ENCODE peak calls at places on chromosomes 12 and 14, in five cellular contexts. L, J, T, H and Z are unnamed samples.

GRCh38 chr14:33629721-33630287 is 321.1 kb downstream of the EGLN3 start:
- DNase-seq in L (no peak), J (no peak), T (no peak), H (no peak), Z (no peak)

GRCh38 chr12:55017421-55017820 is 2.4 kb upstream of the NEUROD4 start:
- DNase-seq in L (no peak), J (no peak), T (no peak), H (no peak), Z (no peak)

GRCh38 chr14:65229431-65230286 is 127.3 kb upstream of the MAX start:
- DNase-seq in L (peak; percentile 57), J (no peak), T (peak; percentile 54), H (peak; percentile 27), Z (peak; percentile 43)

GRCh38 chr14:75549169-75549568 is 26.9 kb downstream of the BATF start:
- DNase-seq in L (peak; percentile 74), J (no peak), T (no peak), H (no peak), Z (no peak)

GRCh38 chr12:57343703-57344378 is 87.0 kb downstream of the R3HDM2 start:
- DNase-seq in L (peak; percentile 50), J (no peak), T (no peak), H (no peak), Z (no peak)

GRCh38 chr12:119262388-119262787 is 72.1 kb upstream of the CCDC60 start:
- DNase-seq in L (no peak), J (no peak), T (no peak), H (no peak), Z (no peak)

GRCh38 chr12:108782971-108783370 is 51.7 kb upstream of the CORO1C start:
- DNase-seq in L (no peak), J (no peak), T (no peak), H (no peak), Z (no peak)

GRCh38 chr14:52111583-52111982 is 42.7 kb upstream of the NID2 start:
- DNase-seq in L (no peak), J (peak; percentile 84), T (peak; percentile 45), H (no peak), Z (peak; percentile 75)

GRCh38 chr12:64544796-64545382 is 65.4 kb upstream of the RASSF3 start:
- DNase-seq in L (no peak), J (no peak), T (no peak), H (no peak), Z (no peak)

GRCh38 chr12:117998719-117999118 is 17.8 kb upstream of the RFC5 start:
- DNase-seq in L (no peak), J (no peak), T (no peak), H (no peak), Z (no peak)

GRCh38 chr14:32426596-32427408 is 97.7 kb downstream of the AKAP6 start:
- DNase-seq in L (no peak), J (peak; percentile 28), T (no peak), H (no peak), Z (no peak)

GRCh38 chr12:85156569-85156968 is 120.4 kb downstream of the LRRIQ1 start:
- DNase-seq in L (no peak), J (no peak), T (no peak), H (no peak), Z (no peak)

GRCh38 chr12:13250416-13250815 is 53.9 kb downstream of the EMP1 start:
- DNase-seq in L (no peak), J (peak; percentile 92), T (peak; percentile 29), H (no peak), Z (peak; percentile 55)

GRCh38 chr14:98952595-98953325 is 319.2 kb downstream of the BCL11B start:
- DNase-seq in L (no peak), J (peak; percentile 83), T (peak; percentile 70), H (no peak), Z (peak; percentile 16)

GRCh38 chr14:22070119-22070982 is 396.7 kb upstream of the OR4E1 start:
- DNase-seq in L (peak; percentile 35), J (peak; percentile 12), T (no peak), H (peak; percentile 46), Z (peak; percentile 4)

GRCh38 chr14:90968025-90968424 is 92.4 kb downstream of the RPS6KA5 start:
- DNase-seq in L (no peak), J (no peak), T (no peak), H (no peak), Z (peak; percentile 53)

GRCh38 chr12:85424581-85425348 is 144.7 kb downstream of the ALX1 start:
- DNase-seq in L (peak; percentile 55), J (peak; percentile 47), T (peak; percentile 24), H (no peak), Z (peak; percentile 50)

GRCh38 chr14:54890794-54891193 is 11.8 kb downstream of the GCH1 start:
- DNase-seq in L (peak; percentile 74), J (no peak), T (no peak), H (no peak), Z (no peak)

GRCh38 chr12:16148938-16149337 is 128.5 kb downstream of the SLC15A5 start:
- DNase-seq in L (no peak), J (no peak), T (no peak), H (no peak), Z (no peak)

GRCh38 chr14:39241637-39242036 is 7.9 kb downstream of the MIA2 start:
- DNase-seq in L (no peak), J (no peak), T (no peak), H (no peak), Z (no peak)

DNA sequence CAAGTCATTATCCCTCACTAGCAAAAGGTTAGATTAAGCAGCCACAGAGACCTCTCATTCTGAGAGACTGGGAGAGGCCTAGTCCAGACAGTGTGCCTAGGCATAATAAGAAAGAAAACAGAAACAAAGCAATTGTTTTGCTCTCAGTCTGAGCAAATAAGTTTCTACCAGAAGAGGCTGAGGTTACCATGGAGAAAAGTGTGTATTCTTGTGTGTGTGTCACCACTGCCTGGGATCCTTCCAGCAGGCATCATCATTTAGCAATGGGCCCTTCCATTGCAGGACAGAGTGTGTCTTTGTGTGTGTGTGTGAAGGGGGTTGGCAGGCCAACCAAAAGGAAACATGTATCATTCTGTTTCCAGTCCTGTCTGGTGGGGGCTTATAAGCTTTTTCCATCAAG is 3.7 kb downstream of the EFS start:
- DNase-seq in L (peak; percentile 16), J (peak; percentile 15), T (peak; percentile 54), H (no peak), Z (peak; percentile 46)
- H3K4me3 ChIP-seq in L (no peak overlapping the region), J (no peak overlapping the region), T (no peak overlapping the region), H (no peak overlapping the region), Z (no peak overlapping the region)

GRCh38 chr12:76275511-76276093 is 72.6 kb downstream of the BBS10 start:
- DNase-seq in L (no peak), J (no peak), T (no peak), H (no peak), Z (no peak)

GRCh38 chr12:76274699-76275098 is 73.5 kb downstream of the BBS10 start:
- DNase-seq in L (no peak), J (peak; percentile 52), T (peak; percentile 81), H (no peak), Z (no peak)

GRCh38 chr12:76272292-76272691 is 75.9 kb downstream of the BBS10 start:
- DNase-seq in L (no peak), J (no peak), T (no peak), H (no peak), Z (no peak)

GRCh38 chr12:76277480-76277879 is 70.7 kb downstream of the BBS10 start:
- DNase-seq in L (no peak), J (peak; percentile 41), T (peak; percentile 87), H (no peak), Z (peak; percentile 74)

DNA sequence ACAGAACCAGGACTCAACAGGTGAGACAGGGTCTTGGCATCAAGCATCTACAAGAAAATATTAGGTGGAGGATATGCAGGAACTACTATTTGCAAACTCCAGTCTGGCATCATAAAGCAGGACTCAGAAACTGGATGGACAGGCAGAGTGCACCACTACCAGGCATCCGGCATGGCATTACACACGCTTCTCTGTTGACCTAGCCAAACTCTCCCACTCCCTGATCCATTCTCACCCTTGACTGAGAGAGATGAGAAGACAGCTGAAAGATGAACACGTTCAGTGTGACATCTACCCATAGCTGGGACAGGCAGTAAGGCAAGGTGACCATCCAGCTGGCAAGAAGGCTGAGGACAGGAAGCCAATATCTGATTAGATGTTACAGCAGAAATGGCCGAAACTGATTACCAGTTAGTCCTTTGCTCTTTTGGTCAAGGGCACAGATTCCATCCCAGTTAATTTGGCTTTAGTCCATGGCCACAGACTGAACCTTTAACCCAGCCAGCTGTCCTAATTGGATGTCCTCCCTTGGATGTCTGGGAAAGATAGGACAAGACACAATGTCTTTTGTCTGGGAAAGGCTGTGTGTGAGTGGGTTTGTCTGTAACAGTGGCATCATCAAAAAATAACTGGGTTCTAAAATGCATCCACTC is 71.6 kb downstream of the BBS10 start:
- DNase-seq in L (no peak), J (no peak), T (no peak), H (no peak), Z (no peak)
- TF ChIP-seq CTCF in L (no peak), J (no peak), T (no peak), H (no peak), Z (no peak)

GRCh38 chr12:132326646-132327045 is 2.7 kb downstream of the GALNT9 start:
- DNase-seq in L (no peak), J (no peak), T (no peak), H (no peak), Z (no peak)

GRCh38 chr12:132327351-132328171 is 1.8 kb downstream of the GALNT9 start:
- DNase-seq in L (no peak), J (peak; percentile 28), T (peak; percentile 82), H (no peak), Z (peak; percentile 96)

GRCh38 chr12:132329036-132329738 is at the start of gene GALNT9:
- DNase-seq in L (no peak), J (no peak), T (no peak), H (no peak), Z (peak; percentile 26)

GRCh38 chr12:132329739-132330548 is 555 bp upstream of the GALNT9 start:
- DNase-seq in L (no peak), J (no peak), T (no peak), H (no peak), Z (no peak)

DNA sequence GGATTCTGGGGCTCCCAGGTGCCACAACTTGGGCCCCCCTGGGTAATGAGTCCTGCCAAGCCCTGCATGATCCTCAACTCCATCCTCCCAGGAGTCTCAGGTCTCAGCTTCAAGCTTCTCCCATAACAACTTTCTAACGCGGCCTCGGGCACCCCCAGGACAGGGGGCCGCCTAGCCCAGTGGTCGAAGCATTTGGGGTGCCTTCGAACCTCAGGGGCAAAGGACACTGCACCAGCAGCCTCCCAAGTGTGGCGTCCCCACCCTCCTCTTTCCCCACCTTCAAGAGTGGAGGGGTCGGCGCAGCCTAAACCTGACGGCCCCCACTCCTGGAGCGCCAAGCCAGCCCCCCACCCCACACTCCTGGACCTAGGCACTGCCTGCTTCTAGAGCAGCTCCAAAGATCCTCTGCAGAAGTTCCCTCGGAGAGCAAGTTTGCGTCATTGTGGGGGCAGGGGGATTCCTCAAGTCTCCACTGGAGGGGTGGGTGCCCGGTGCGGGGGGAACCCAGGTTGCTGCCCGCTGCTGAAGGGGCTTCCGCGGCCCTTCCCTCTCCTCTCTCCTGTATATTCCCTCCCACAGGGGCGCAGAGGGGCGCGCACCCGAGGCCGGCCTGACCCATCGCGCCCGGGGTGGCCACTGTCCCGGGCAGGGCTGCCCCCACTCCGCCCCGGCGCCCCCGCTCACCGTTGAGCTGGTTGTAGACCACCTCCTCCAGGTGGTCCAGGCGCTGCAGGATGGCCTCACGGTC is 933 bp downstream of the GALNT9 start:
- DNase-seq in L (no peak), J (no peak), T (no peak), H (no peak), Z (no peak)
- H3K4me3 ChIP-seq in L (no peak overlapping the region), J (no peak overlapping the region), T (no peak overlapping the region), H (no peak overlapping the region), Z (peak overlapping the region; percentile 42)

GRCh38 chr14:96178674-96179321 is 25.8 kb upstream of the BDKRB2 start:
- DNase-seq in L (no peak), J (no peak), T (no peak), H (no peak), Z (no peak)
- TF ChIP-seq CTCF in L (no peak), J (peak; percentile 9), T (no peak), H (no peak), Z (no peak)